ENCODE peak calls at places on chromosomes 1 and 21, in four cellular contexts. V is endothelial cell, Y is pancreas, R is lung microvascular endothelial cell. O is an unnamed sample.
A peak's percentile ranks its signal among the peaks of the same experiment; 100 is the strongest.

GRCh38 chr1:200206340-200206739 is 178.8 kb downstream of the NR5A2 start:
- DNase-seq in V (no peak), Y (no peak), R (peak; percentile 34), O (no peak)

GRCh38 chr1:160614410-160614809 is 32.4 kb downstream of the SLAMF1 start:
- DNase-seq in V (no peak), Y (no peak), R (no peak), O (no peak)

GRCh38 chr1:36882536-36883285 is 151.6 kb downstream of the GRIK3 start:
- DNase-seq in V (no peak), Y (peak; percentile 8), R (no peak), O (no peak)

GRCh38 chr1:20248954-20249612 is 41.6 kb upstream of the VWA5B1 start:
- DNase-seq in V (no peak), Y (no peak), R (peak; percentile 3), O (no peak)

GRCh38 chr21:31711745-31712144 is 20.2 kb downstream of the SCAF4 start:
- DNase-seq in V (no peak), Y (no peak), R (no peak), O (no peak)

GRCh38 chr1:152786077-152786476 is at the start of gene LCE1E:
- DNase-seq in V (no peak), Y (no peak), R (no peak), O (no peak)

GRCh38 chr21:42403611-42404231 is at the start of gene UBASH3A:
- DNase-seq in V (no peak), Y (no peak), R (no peak), O (no peak)

GRCh38 chr1:119008483-119009299 is 20.5 kb upstream of the TBX15 start:
- DNase-seq in V (peak; percentile 70), Y (no peak), R (peak; percentile 67), O (peak; percentile 47)

GRCh38 chr21:41766051-41766882 is 585 bp downstream of the RIPK4 start:
- DNase-seq in V (no peak), Y (peak; percentile 75), R (no peak), O (no peak)